ENCODE peak calls at places on chromosome 18, in seven cellular contexts. H is NCI-H774, V is left lobe of liver, D is NCI-H345, P is psoas muscle, B is hepatocyte, R is astrocyte of the spinal cord. M is an unnamed sample.

GRCh38 chr18:8413189-8413588 is 196.0 kb upstream of the RAB12 start:
- DNase-seq in H (no peak), B (no peak), V (no peak), D (no peak), P (no peak), R (no peak), M (no peak)

GRCh38 chr18:59459352-59460059 is 100.4 kb upstream of the LMAN1 start:
- DNase-seq in V (no peak), H (peak; percentile 20), D (peak; percentile 21), B (peak; percentile 62), R (peak; percentile 71), P (no peak), M (no peak)

GRCh38 chr18:49617846-49618245 is 56.0 kb downstream of the LIPG start:
- DNase-seq in P (no peak), D (no peak), B (no peak), V (no peak), R (no peak), H (no peak), M (no peak)

GRCh38 chr18:58447342-58448190 is 181.3 kb downstream of the ALPK2 start:
- DNase-seq in V (no peak), H (no peak), D (no peak), R (peak; percentile 37), P (no peak), B (no peak), M (no peak)

GRCh38 chr18:79935499-79935898 is 16.0 kb downstream of the SLC66A2 start:
- DNase-seq in D (no peak), B (no peak), R (no peak), P (peak; percentile 39), V (peak; percentile 44), H (no peak), M (no peak)

GRCh38 chr18:56545539-56545938 is 92.9 kb downstream of the TXNL1 start:
- DNase-seq in H (no peak), B (no peak), R (no peak), D (no peak), V (no peak), P (no peak), M (no peak)

GRCh38 chr18:56873441-56874140 is 222.4 kb downstream of the WDR7 start:
- DNase-seq in H (peak; percentile 22), R (no peak), V (no peak), P (no peak), B (peak; percentile 19), D (peak; percentile 34), M (no peak)

GRCh38 chr18:13800505-13801259 is 23.3 kb upstream of the MC5R start:
- DNase-seq in D (peak; percentile 82), V (peak; percentile 82), H (peak; percentile 56), R (peak; percentile 36), P (peak; percentile 69), B (peak; percentile 87), M (no peak)

GRCh38 chr18:56289381-56289780 is 349.0 kb downstream of the TXNL1 start:
- DNase-seq in D (no peak), B (no peak), H (no peak), R (no peak), P (no peak), V (no peak), M (no peak)

GRCh38 chr18:48228301-48228715 is 180.9 kb downstream of the ZBTB7C start:
- DNase-seq in R (no peak), H (no peak), B (no peak), D (no peak), V (peak; percentile 68), P (peak; percentile 82), M (no peak)

GRCh38 chr18:79962311-79962710 is 2.1 kb upstream of the HSBP1L1 start:
- DNase-seq in H (no peak), V (no peak), R (peak; percentile 37), P (no peak), B (peak; percentile 43), D (no peak), M (no peak)

GRCh38 chr18:10973579-10974260 is 175.6 kb downstream of the PIEZO2 start:
- DNase-seq in P (no peak), D (no peak), H (no peak), B (no peak), R (no peak), V (no peak), M (no peak)

GRCh38 chr18:29849145-29849544 is 1193.4 kb downstream of the DSC3 start:
- DNase-seq in H (no peak), V (no peak), R (no peak), P (no peak), B (no peak), D (no peak), M (no peak)

GRCh38 chr18:40371673-40372072 is 1583.4 kb upstream of the PIK3C3 start:
- DNase-seq in R (peak; percentile 58), D (no peak), B (no peak), V (no peak), H (no peak), P (no peak), M (no peak)

GRCh38 chr18:76451475-76452331 is 43.3 kb downstream of the ZNF516 start:
- DNase-seq in B (no peak), R (no peak), P (no peak), V (peak; percentile 41), D (no peak), H (no peak), M (no peak)

GRCh38 chr18:40935423-40935822 is 1019.6 kb upstream of the PIK3C3 start:
- DNase-seq in D (no peak), B (peak; percentile 44), R (no peak), P (no peak), V (no peak), H (no peak), M (no peak)

GRCh38 chr18:48639772-48640432 is 101.1 kb downstream of the CTIF start:
- DNase-seq in H (no peak), P (no peak), R (no peak), D (no peak), B (no peak), V (no peak), M (no peak)

GRCh38 chr18:61892683-61893303 is at the start of gene RNF152:
- DNase-seq in P (peak; percentile 55), V (peak; percentile 65), R (peak; percentile 27), H (no peak), D (peak; percentile 76), B (peak; percentile 61), M (no peak)

GRCh38 chr18:50986360-50987087 is 18.7 kb downstream of the ELAC1 start:
- DNase-seq in H (no peak), B (no peak), R (peak; percentile 23), P (no peak), D (no peak), V (no peak), M (no peak)

GRCh38 chr18:72419914-72420313 is 124.2 kb downstream of the CBLN2 start:
- DNase-seq in H (no peak), D (no peak), V (no peak), P (no peak), B (no peak), R (peak; percentile 50), M (no peak)

GRCh38 chr18:46754188-46754587 is 2.7 kb downstream of the ST8SIA5 start:
- DNase-seq in D (no peak), B (no peak), R (no peak), V (no peak), H (no peak), P (no peak), M (no peak)

GRCh38 chr18:34707670-34708069 is 2.4 kb upstream of the DTNA start:
- DNase-seq in B (peak; percentile 77), V (no peak), R (peak; percentile 93), H (peak; percentile 37), D (peak; percentile 87), P (peak; percentile 54), M (no peak)

GRCh38 chr18:52747869-52748268 is 407.9 kb downstream of the DCC start:
- DNase-seq in H (no peak), D (no peak), R (no peak), P (peak; percentile 49), V (no peak), B (no peak), M (no peak)